ENCODE peak calls at places on chromosomes 12 and 14, in six cellular contexts. One of them, this sample, is unnamed.

GRCh38 chr12:124687695-124688301 is 120.4 kb upstream of the NCOR2 start:
- DNase-seq in body of pancreas: no peak
- DNase-seq in endothelial cell: no peak
- DNase-seq in type B pancreatic cell: no peak
- DNase-seq in HFFc6: no peak
- DNase-seq in GM23338: no peak
- DNase-seq in this sample: peak

GRCh38 chr12:69880566-69880965 is 55.5 kb downstream of the MYRFL start:
- DNase-seq in body of pancreas: no peak
- DNase-seq in endothelial cell: no peak
- DNase-seq in type B pancreatic cell: no peak
- DNase-seq in HFFc6: peak
- DNase-seq in GM23338: peak
- DNase-seq in this sample: no peak

GRCh38 chr12:131747276-131747675 is 36.4 kb downstream of the SFSWAP start:
- DNase-seq in body of pancreas: no peak
- DNase-seq in endothelial cell: no peak
- DNase-seq in type B pancreatic cell: no peak
- DNase-seq in HFFc6: no peak
- DNase-seq in GM23338: no peak
- DNase-seq in this sample: no peak

GRCh38 chr12:92538970-92539749 is 163.6 kb upstream of the PLEKHG7 start:
- DNase-seq in body of pancreas: peak
- DNase-seq in endothelial cell: no peak
- DNase-seq in type B pancreatic cell: no peak
- DNase-seq in HFFc6: peak
- DNase-seq in GM23338: no peak
- DNase-seq in this sample: no peak

GRCh38 chr14:62117718-62118164 is 355.5 kb downstream of the SNAPC1 start:
- DNase-seq in body of pancreas: no peak
- DNase-seq in endothelial cell: no peak
- DNase-seq in type B pancreatic cell: no peak
- DNase-seq in HFFc6: no peak
- DNase-seq in GM23338: no peak
- DNase-seq in this sample: no peak

GRCh38 chr14:24673059-24673458 is 39.1 kb upstream of the GZMB start:
- DNase-seq in body of pancreas: no peak
- DNase-seq in endothelial cell: no peak
- DNase-seq in type B pancreatic cell: no peak
- DNase-seq in HFFc6: no peak
- DNase-seq in GM23338: no peak
- DNase-seq in this sample: no peak

GRCh38 chr12:52202361-52203078 is 10.7 kb upstream of the KRT80 start:
- DNase-seq in body of pancreas: no peak
- DNase-seq in endothelial cell: no peak
- DNase-seq in type B pancreatic cell: no peak
- DNase-seq in HFFc6: no peak
- DNase-seq in GM23338: peak
- DNase-seq in this sample: no peak

GRCh38 chr12:48080821-48081220 is 25.1 kb downstream of the SENP1 start:
- DNase-seq in body of pancreas: no peak
- DNase-seq in endothelial cell: no peak
- DNase-seq in type B pancreatic cell: no peak
- DNase-seq in HFFc6: no peak
- DNase-seq in GM23338: no peak
- DNase-seq in this sample: no peak

GRCh38 chr14:68627050-68627867 is 165.6 kb downstream of the ZFP36L1 start:
- DNase-seq in body of pancreas: peak
- DNase-seq in endothelial cell: no peak
- DNase-seq in type B pancreatic cell: peak
- DNase-seq in HFFc6: no peak
- DNase-seq in GM23338: no peak
- DNase-seq in this sample: peak

GRCh38 chr12:78269620-78270019 is 438.9 kb downstream of the NAV3 start:
- DNase-seq in body of pancreas: no peak
- DNase-seq in endothelial cell: no peak
- DNase-seq in type B pancreatic cell: no peak
- DNase-seq in HFFc6: no peak
- DNase-seq in GM23338: no peak
- DNase-seq in this sample: no peak

GRCh38 chr14:56724013-56724412 is 86.3 kb downstream of the OTX2 start:
- DNase-seq in body of pancreas: no peak
- DNase-seq in endothelial cell: no peak
- DNase-seq in type B pancreatic cell: no peak
- DNase-seq in HFFc6: no peak
- DNase-seq in GM23338: no peak
- DNase-seq in this sample: no peak

GRCh38 chr12:14367097-14367661 is 1.7 kb downstream of the ATF7IP start:
- DNase-seq in body of pancreas: no peak
- DNase-seq in endothelial cell: no peak
- DNase-seq in type B pancreatic cell: no peak
- DNase-seq in HFFc6: peak
- DNase-seq in GM23338: no peak
- DNase-seq in this sample: no peak

GRCh38 chr12:102527256-102527720 is 46.9 kb upstream of the IGF1 start:
- DNase-seq in body of pancreas: no peak
- DNase-seq in endothelial cell: no peak
- DNase-seq in type B pancreatic cell: no peak
- DNase-seq in HFFc6: peak
- DNase-seq in GM23338: no peak
- DNase-seq in this sample: peak

GRCh38 chr14:87745507-87746118 is 247.4 kb downstream of the GALC start:
- DNase-seq in body of pancreas: peak
- DNase-seq in endothelial cell: peak
- DNase-seq in type B pancreatic cell: no peak
- DNase-seq in HFFc6: no peak
- DNase-seq in GM23338: peak
- DNase-seq in this sample: no peak

GRCh38 chr14:78933948-78934524 is 763.9 kb downstream of the NRXN3 start:
- DNase-seq in body of pancreas: peak
- DNase-seq in endothelial cell: peak
- DNase-seq in type B pancreatic cell: no peak
- DNase-seq in HFFc6: peak
- DNase-seq in GM23338: peak
- DNase-seq in this sample: no peak

GRCh38 chr12:104957388-104958008 is 592 bp downstream of the SLC41A2 start:
- DNase-seq in body of pancreas: no peak
- DNase-seq in endothelial cell: no peak
- DNase-seq in type B pancreatic cell: no peak
- DNase-seq in HFFc6: no peak
- DNase-seq in GM23338: peak
- DNase-seq in this sample: no peak

GRCh38 chr12:92295523-92295922 is 149.9 kb upstream of the BTG1 start:
- DNase-seq in body of pancreas: no peak
- DNase-seq in endothelial cell: no peak
- DNase-seq in type B pancreatic cell: no peak
- DNase-seq in HFFc6: peak
- DNase-seq in GM23338: no peak
- DNase-seq in this sample: no peak

GRCh38 chr14:71004481-71004880 is 97.2 kb downstream of the PCNX1 start:
- DNase-seq in body of pancreas: no peak
- DNase-seq in endothelial cell: no peak
- DNase-seq in type B pancreatic cell: no peak
- DNase-seq in HFFc6: no peak
- DNase-seq in GM23338: no peak
- DNase-seq in this sample: no peak

GRCh38 chr14:101584049-101584859 is 23.0 kb downstream of the DIO3 start:
- DNase-seq in body of pancreas: no peak
- DNase-seq in endothelial cell: no peak
- DNase-seq in type B pancreatic cell: no peak
- DNase-seq in HFFc6: peak
- DNase-seq in GM23338: peak
- DNase-seq in this sample: no peak

GRCh38 chr12:15590180-15590826 is 198.9 kb downstream of the EPS8 start:
- DNase-seq in body of pancreas: peak
- DNase-seq in endothelial cell: peak
- DNase-seq in type B pancreatic cell: no peak
- DNase-seq in HFFc6: peak
- DNase-seq in GM23338: peak
- DNase-seq in this sample: peak

GRCh38 chr14:55794655-55795583 is 214.9 kb downstream of the KTN1 start:
- DNase-seq in body of pancreas: no peak
- DNase-seq in endothelial cell: no peak
- DNase-seq in type B pancreatic cell: no peak
- DNase-seq in HFFc6: peak
- DNase-seq in GM23338: no peak
- DNase-seq in this sample: no peak

GRCh38 chr12:93970892-93971688 is 177.3 kb upstream of the PLXNC1 start:
- DNase-seq in body of pancreas: no peak
- DNase-seq in endothelial cell: no peak
- DNase-seq in type B pancreatic cell: no peak
- DNase-seq in HFFc6: peak
- DNase-seq in GM23338: no peak
- DNase-seq in this sample: no peak

GRCh38 chr12:113688313-113688712 is 216.6 kb upstream of the LHX5 start:
- DNase-seq in body of pancreas: no peak
- DNase-seq in endothelial cell: no peak
- DNase-seq in type B pancreatic cell: no peak
- DNase-seq in HFFc6: no peak
- DNase-seq in GM23338: no peak
- DNase-seq in this sample: no peak

GRCh38 chr14:68141531-68142088 is 322.0 kb downstream of the RAD51B start:
- DNase-seq in body of pancreas: no peak
- DNase-seq in endothelial cell: no peak
- DNase-seq in type B pancreatic cell: no peak
- DNase-seq in HFFc6: peak
- DNase-seq in GM23338: no peak
- DNase-seq in this sample: no peak

GRCh38 chr14:104640681-104641080 is 36.1 kb upstream of the TMEM179 start:
- DNase-seq in body of pancreas: no peak
- DNase-seq in endothelial cell: no peak
- DNase-seq in type B pancreatic cell: no peak
- DNase-seq in HFFc6: no peak
- DNase-seq in GM23338: no peak
- DNase-seq in this sample: no peak

DNA sequence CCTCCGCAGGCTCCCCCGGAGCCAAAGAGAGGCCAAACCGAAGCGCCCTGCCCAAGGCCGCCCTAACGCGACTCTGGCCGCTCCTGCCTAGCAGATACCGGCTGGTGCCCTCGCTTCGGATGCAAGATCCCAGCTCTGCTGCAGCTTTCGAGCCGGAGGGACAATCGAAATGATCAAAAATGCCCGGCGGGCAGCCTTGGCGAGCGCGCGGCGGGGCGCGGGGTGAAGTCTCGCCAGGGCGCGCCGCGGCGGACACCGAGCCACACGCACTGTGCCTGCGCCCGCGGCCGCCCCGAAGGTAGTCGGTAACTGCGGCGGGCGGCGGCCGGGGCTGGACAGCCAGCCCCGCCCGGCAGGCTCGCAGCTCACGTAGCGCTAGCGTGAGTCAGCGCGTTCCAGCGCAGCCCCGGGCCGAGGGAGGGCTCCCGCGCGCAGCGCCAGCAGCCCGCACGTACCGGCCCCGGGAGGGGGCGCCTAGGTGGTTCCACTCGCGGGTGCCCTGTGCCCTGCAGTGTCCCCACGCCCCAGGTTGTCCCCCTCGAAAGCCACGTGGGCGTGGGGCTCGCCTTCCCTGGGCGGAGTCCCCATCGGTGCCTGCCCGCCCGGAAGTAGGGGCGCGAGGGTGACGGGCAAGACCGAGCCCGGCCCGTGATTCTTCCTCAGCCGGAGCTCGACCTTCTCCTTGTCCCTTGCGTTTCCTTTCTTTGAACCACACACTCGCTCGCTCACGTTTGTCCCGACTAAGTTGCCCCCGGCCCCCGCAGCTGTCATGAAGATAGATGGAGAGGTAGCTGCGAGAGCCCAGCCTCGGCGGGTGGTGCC is 109.3 kb upstream of the EGLN3 start:
- DNase-seq in body of pancreas: peak
- DNase-seq in endothelial cell: peak
- DNase-seq in type B pancreatic cell: peak
- DNase-seq in HFFc6: peak
- DNase-seq in GM23338: peak
- DNase-seq in this sample: no peak
- TF ChIP-seq CTCF in body of pancreas: peak
- TF ChIP-seq CTCF in endothelial cell: no peak
- TF ChIP-seq CTCF in type B pancreatic cell: peak
- TF ChIP-seq CTCF in HFFc6: peak
- TF ChIP-seq CTCF in GM23338: no peak
- TF ChIP-seq CTCF in this sample: peak

GRCh38 chr14:96227428-96227827 is 22.8 kb downstream of the BDKRB2 start:
- DNase-seq in body of pancreas: no peak
- DNase-seq in endothelial cell: no peak
- DNase-seq in type B pancreatic cell: no peak
- DNase-seq in HFFc6: no peak
- DNase-seq in GM23338: no peak
- DNase-seq in this sample: no peak

GRCh38 chr14:96224480-96225096 is 19.9 kb downstream of the BDKRB2 start:
- DNase-seq in body of pancreas: no peak
- DNase-seq in endothelial cell: no peak
- DNase-seq in type B pancreatic cell: no peak
- DNase-seq in HFFc6: no peak
- DNase-seq in GM23338: no peak
- DNase-seq in this sample: no peak

GRCh38 chr14:96229315-96229714 is 24.7 kb downstream of the BDKRB2 start:
- DNase-seq in body of pancreas: no peak
- DNase-seq in endothelial cell: no peak
- DNase-seq in type B pancreatic cell: no peak
- DNase-seq in HFFc6: no peak
- DNase-seq in GM23338: no peak
- DNase-seq in this sample: no peak

GRCh38 chr14:96221841-96222240 is 17.2 kb downstream of the BDKRB2 start:
- DNase-seq in body of pancreas: no peak
- DNase-seq in endothelial cell: no peak
- DNase-seq in type B pancreatic cell: no peak
- DNase-seq in HFFc6: no peak
- DNase-seq in GM23338: no peak
- DNase-seq in this sample: no peak

DNA sequence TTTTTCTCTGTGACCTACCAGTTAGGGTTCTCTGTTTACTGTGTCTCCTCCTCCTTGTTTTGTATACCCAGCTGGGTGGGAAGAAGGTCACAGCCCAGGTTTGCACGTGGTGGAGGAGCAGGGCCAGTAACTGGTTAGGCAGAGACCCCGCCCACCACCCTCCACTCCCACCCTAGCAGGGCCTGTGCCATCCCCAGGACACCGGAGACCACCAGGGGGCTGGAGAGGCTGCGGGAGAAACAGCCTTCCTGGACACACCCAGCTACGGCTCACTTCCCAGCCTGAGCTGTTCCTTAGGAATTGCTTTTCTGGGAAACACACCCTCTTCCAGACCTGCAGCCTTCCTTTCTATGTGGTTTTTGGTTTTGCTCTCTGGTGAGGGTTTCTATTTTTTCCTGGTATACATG is 21.1 kb downstream of the BDKRB2 start:
- DNase-seq in body of pancreas: no peak
- DNase-seq in endothelial cell: peak
- DNase-seq in type B pancreatic cell: no peak
- DNase-seq in HFFc6: peak
- DNase-seq in GM23338: peak
- DNase-seq in this sample: no peak
- TF ChIP-seq CTCF in body of pancreas: no peak
- TF ChIP-seq CTCF in endothelial cell: no peak
- TF ChIP-seq CTCF in type B pancreatic cell: peak
- TF ChIP-seq CTCF in HFFc6: peak
- TF ChIP-seq CTCF in GM23338: peak
- TF ChIP-seq CTCF in this sample: peak

GRCh38 chr12:107310621-107311020 is 217.3 kb upstream of the CRY1 start:
- DNase-seq in body of pancreas: no peak
- DNase-seq in endothelial cell: no peak
- DNase-seq in type B pancreatic cell: no peak
- DNase-seq in HFFc6: no peak
- DNase-seq in GM23338: no peak
- DNase-seq in this sample: no peak
- TF ChIP-seq CTCF in body of pancreas: no peak
- TF ChIP-seq CTCF in endothelial cell: no peak
- TF ChIP-seq CTCF in type B pancreatic cell: no peak
- TF ChIP-seq CTCF in HFFc6: no peak
- TF ChIP-seq CTCF in GM23338: no peak
- TF ChIP-seq CTCF in this sample: no peak

GRCh38 chr12:121580959-121581680 is at the start of gene KDM2B:
- DNase-seq in body of pancreas: peak
- DNase-seq in endothelial cell: peak
- DNase-seq in type B pancreatic cell: no peak
- DNase-seq in HFFc6: peak
- DNase-seq in GM23338: peak
- DNase-seq in this sample: no peak
- TF ChIP-seq CTCF in body of pancreas: no peak
- TF ChIP-seq CTCF in endothelial cell: no peak
- TF ChIP-seq CTCF in type B pancreatic cell: no peak
- TF ChIP-seq CTCF in HFFc6: no peak
- TF ChIP-seq CTCF in GM23338: no peak
- TF ChIP-seq CTCF in this sample: peak